ENCODE peak calls at places on chromosomes 13 and 19, in nine cellular contexts. S is GM23338, E is OCI-LY7, Q is PC-9, X is HCT116, H is GM23248, M is Karpas-422, W is SK-N-SH, R is hepatocyte. C is an unnamed sample. For H3K9me2, the result is how much of the 10 kb centered on the place peaks cover.

GRCh38 chr13:23609414-23610186 is 39.4 kb downstream of the TNFRSF19 start:
- DNase-seq in S (no peak), E (no peak), Q (no peak), X (no peak), H (peak), M (no peak), W (no peak), R (no peak), C (peak)

GRCh38 chr19:3454656-3455392 is 25.5 kb downstream of the SMIM24 start:
- DNase-seq in S (no peak), E (no peak), Q (no peak), X (no peak), H (no peak), M (no peak), W (peak), R (no peak), C (no peak)

GRCh38 chr19:18168673-18169381 is 4.8 kb upstream of the IFI30 start:
- DNase-seq in S (no peak), E (no peak), Q (no peak), X (no peak), H (no peak), M (no peak), W (peak), R (peak), C (no peak)

GRCh38 chr19:46515879-46516350 is 20.2 kb upstream of the PNMA8B start:
- DNase-seq in S (peak), E (peak), Q (peak), X (no peak), H (peak), M (peak), W (peak), R (peak), C (peak)

GRCh38 chr19:30968210-30968609 is 381.0 kb downstream of the TSHZ3 start:
- DNase-seq in S (peak), E (no peak), Q (no peak), X (no peak), H (peak), M (peak), W (no peak), R (no peak), C (peak)

GRCh38 chr13:85772379-85772778 is 26.8 kb downstream of the SLITRK6 start:
- DNase-seq in S (no peak), E (peak), Q (no peak), X (no peak), H (no peak), M (no peak), W (no peak), R (no peak), C (no peak)

GRCh38 chr19:5067666-5068065 is 98.8 kb downstream of the KDM4B start:
- DNase-seq in S (no peak), E (no peak), Q (no peak), X (no peak), H (no peak), M (no peak), W (no peak), R (peak), C (no peak)

GRCh38 chr13:43933378-43933777 is 53.7 kb downstream of the LACC1 start:
- DNase-seq in S (no peak), E (no peak), Q (no peak), X (no peak), H (no peak), M (no peak), W (no peak), R (no peak), C (no peak)

GRCh38 chr19:18408053-18408476 is 10.6 kb upstream of the LRRC25 start:
- DNase-seq in S (peak), E (peak), Q (no peak), X (no peak), H (no peak), M (peak), W (peak), R (no peak), C (no peak)

GRCh38 chr13:96617528-96617927 is 376.7 kb downstream of the OXGR1 start:
- DNase-seq in S (no peak), E (no peak), Q (no peak), X (no peak), H (no peak), M (no peak), W (no peak), R (no peak), C (peak)

GRCh38 chr13:111949311-111949710 is 117.6 kb upstream of the SOX1 start:
- DNase-seq in S (no peak), E (no peak), Q (no peak), X (no peak), H (no peak), M (no peak), W (no peak), R (no peak), C (no peak)

GRCh38 chr19:344625-345319 is at the start of gene MIER2:
- DNase-seq in S (peak), E (peak), Q (peak), X (peak), H (peak), M (peak), W (peak), R (peak), C (no peak)

GRCh38 chr19:13865578-13866462 is 11.1 kb upstream of the NANOS3 start:
- DNase-seq in S (no peak), E (no peak), Q (peak), X (no peak), H (peak), M (no peak), W (peak), R (no peak), C (no peak)

GRCh38 chr19:2453431-2454025 is 3.2 kb downstream of the LMNB2 start:
- DNase-seq in S (no peak), E (no peak), Q (no peak), X (no peak), H (no peak), M (no peak), W (no peak), R (no peak), C (no peak)

GRCh38 chr13:84439108-84439507 is 556.8 kb upstream of the SLITRK1 start:
- DNase-seq in S (no peak), E (no peak), Q (no peak), X (no peak), H (peak), M (no peak), W (no peak), R (no peak), C (no peak)

GRCh38 chr13:50842711-50843255 is 709 bp downstream of the DLEU7 start:
- DNase-seq in S (peak), E (no peak), Q (no peak), X (no peak), H (no peak), M (no peak), W (no peak), R (no peak), C (no peak)

GRCh38 chr13:50844181-50844875 is 836 bp upstream of the DLEU7 start:
- DNase-seq in S (no peak), E (no peak), Q (no peak), X (no peak), H (no peak), M (no peak), W (no peak), R (no peak), C (no peak)

GRCh38 chr13:50843256-50844043 is at the start of gene DLEU7:
- DNase-seq in S (peak), E (no peak), Q (no peak), X (no peak), H (no peak), M (no peak), W (peak), R (peak), C (no peak)

GRCh38 chr13:50840327-50840726 is 3.2 kb downstream of the DLEU7 start:
- DNase-seq in S (no peak), E (no peak), Q (no peak), X (no peak), H (no peak), M (no peak), W (no peak), R (no peak), C (no peak)

DNA sequence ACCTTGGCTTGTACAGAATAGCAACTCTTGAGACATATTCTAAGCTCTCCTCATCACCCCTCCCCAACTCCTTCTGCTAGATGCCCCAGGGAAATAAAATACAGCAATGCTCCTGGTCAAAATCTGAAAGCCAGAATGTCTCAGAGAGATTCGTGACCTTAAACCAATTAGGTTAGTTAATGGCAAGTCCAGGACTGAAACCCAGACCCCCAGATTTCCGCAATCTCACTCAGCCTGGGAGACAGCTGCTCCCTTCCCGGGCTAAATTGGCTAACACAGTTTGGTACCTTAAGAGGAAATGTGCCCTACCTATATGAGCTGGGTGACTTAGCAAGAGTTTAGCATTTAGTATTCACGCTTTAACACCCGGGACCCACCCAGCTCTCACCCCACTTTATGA is 1.2 kb downstream of the DLEU7 start:
- DNase-seq in S (no peak), E (no peak), Q (no peak), X (no peak), H (no peak), M (no peak), W (peak), R (no peak), C (no peak)
- H2AFZ ChIP-seq in S (peak), E (peak), Q (no peak), X (no peak), H (no peak), M (no peak), W (no peak), R (no peak), C (no peak)

GRCh38 chr19:34189917-34190425 is 17.7 kb downstream of the LSM14A start:
- DNase-seq in S (no peak), E (no peak), Q (no peak), X (no peak), H (no peak), M (no peak), W (no peak), R (no peak), C (no peak)
- H3K9me2 ChIP-seq in S (under half), E (under half), Q (under half), X (under half), H (under half), M (under half), W (under half), R (under half), C (under half)

GRCh38 chr19:35915508-35915907 is 7.4 kb upstream of the TYROBP start:
- DNase-seq in S (no peak), E (no peak), Q (no peak), X (no peak), H (no peak), M (no peak), W (no peak), R (no peak), C (no peak)

GRCh38 chr19:35925501-35925900 is 10.7 kb upstream of the LRFN3 start:
- DNase-seq in S (no peak), E (no peak), Q (no peak), X (no peak), H (no peak), M (no peak), W (no peak), R (no peak), C (no peak)

GRCh38 chr19:35919306-35919705 is 11.2 kb upstream of the TYROBP start:
- DNase-seq in S (no peak), E (no peak), Q (no peak), X (no peak), H (no peak), M (no peak), W (no peak), R (no peak), C (no peak)

GRCh38 chr19:35921012-35921411 is 12.9 kb upstream of the TYROBP start:
- DNase-seq in S (no peak), E (no peak), Q (no peak), X (no peak), H (no peak), M (no peak), W (no peak), R (no peak), C (no peak)
- H2AFZ ChIP-seq in S (no peak), E (no peak), Q (no peak), X (no peak), H (no peak), M (no peak), W (no peak), R (no peak), C (no peak)

GRCh38 chr13:37319041-37319443 is 213.6 kb upstream of the CSNK1A1L start:
- DNase-seq in S (no peak), E (no peak), Q (no peak), X (no peak), H (no peak), M (no peak), W (no peak), R (no peak), C (no peak)

GRCh38 chr13:37313383-37313782 is 207.9 kb upstream of the CSNK1A1L start:
- DNase-seq in S (no peak), E (no peak), Q (no peak), X (no peak), H (peak), M (no peak), W (no peak), R (no peak), C (no peak)

GRCh38 chr13:37316935-37317334 is 211.5 kb upstream of the CSNK1A1L start:
- DNase-seq in S (no peak), E (no peak), Q (no peak), X (no peak), H (no peak), M (no peak), W (no peak), R (no peak), C (no peak)
- H3K9me2 ChIP-seq in S (under half), E (under half), Q (under half), X (under half), H (under half), M (under half), W (under half), R (under half), C (under half)

GRCh38 chr19:16076154-16076957 is at the start of gene TPM4:
- DNase-seq in S (peak), E (peak), Q (peak), X (peak), H (peak), M (peak), W (peak), R (peak), C (peak)
- H2AFZ ChIP-seq in S (no peak), E (peak), Q (peak), X (no peak), H (peak), M (peak), W (peak), R (peak), C (peak)

C was measured in MM.1S.